ENCODE peak calls at places on chromosome 21, in seven cellular contexts. A, H, S, T, F, O and Z are unnamed samples.
A peak's percentile ranks its signal among the peaks of the same experiment; 100 is the strongest.

GRCh38 chr21:40049959-40050290 is 182.7 kb downstream of the PCP4 start:
- DNase-seq in A (no peak), H (no peak), S (no peak), T (no peak), F (no peak), O (no peak), Z (no peak)

GRCh38 chr21:31557956-31558838 is 101.3 kb upstream of the SOD1 start:
- DNase-seq in A (peak; percentile 73), H (no peak), S (no peak), T (no peak), F (no peak), O (no peak), Z (peak; percentile 24)

GRCh38 chr21:27425574-27425973 is 458.7 kb upstream of the ADAMTS5 start:
- DNase-seq in A (no peak), H (no peak), S (no peak), T (peak; percentile 68), F (no peak), O (no peak), Z (no peak)

GRCh38 chr21:46160563-46161179 is 5.3 kb upstream of the FTCD start:
- DNase-seq in A (peak; percentile 60), H (peak; percentile 35), S (no peak), T (no peak), F (no peak), O (no peak), Z (no peak)

GRCh38 chr21:37220433-37220980 is 46.6 kb downstream of the VPS26C start:
- DNase-seq in A (no peak), H (peak; percentile 64), S (no peak), T (peak; percentile 64), F (peak; percentile 70), O (no peak), Z (no peak)

GRCh38 chr21:22278366-22278765 is 1280.2 kb downstream of the NCAM2 start:
- DNase-seq in A (no peak), H (no peak), S (no peak), T (no peak), F (no peak), O (no peak), Z (no peak)

GRCh38 chr21:27787046-27787445 is 820.2 kb upstream of the ADAMTS5 start:
- DNase-seq in A (no peak), H (no peak), S (no peak), T (no peak), F (no peak), O (no peak), Z (peak; percentile 4)

GRCh38 chr21:39951183-39952101 is 84.2 kb downstream of the PCP4 start:
- DNase-seq in A (no peak), H (no peak), S (no peak), T (no peak), F (no peak), O (no peak), Z (no peak)

GRCh38 chr21:34737115-34737514 is 68.3 kb downstream of the CLIC6 start:
- DNase-seq in A (no peak), H (no peak), S (no peak), T (peak; percentile 38), F (no peak), O (no peak), Z (no peak)

GRCh38 chr21:44701023-44701400 is 4.0 kb downstream of the KRTAP10-12 start:
- DNase-seq in A (no peak), H (no peak), S (no peak), T (no peak), F (no peak), O (no peak), Z (no peak)

GRCh38 chr21:14900611-14901010 is 164.2 kb downstream of the NRIP1 start:
- DNase-seq in A (no peak), H (no peak), S (no peak), T (peak; percentile 22), F (no peak), O (no peak), Z (no peak)

GRCh38 chr21:21807598-21807903 is 809.3 kb downstream of the NCAM2 start:
- DNase-seq in A (no peak), H (no peak), S (no peak), T (no peak), F (no peak), O (no peak), Z (no peak)

GRCh38 chr21:41219498-41220207 is 51.7 kb downstream of the BACE2 start:
- DNase-seq in A (no peak), H (no peak), S (no peak), T (no peak), F (no peak), O (no peak), Z (peak; percentile 39)
- H3K27ac ChIP-seq in A (no peak overlapping the region), H (no peak overlapping the region), S (no peak overlapping the region), T (no peak overlapping the region), F (no peak overlapping the region), O (no peak overlapping the region), Z (no peak overlapping the region)

DNA sequence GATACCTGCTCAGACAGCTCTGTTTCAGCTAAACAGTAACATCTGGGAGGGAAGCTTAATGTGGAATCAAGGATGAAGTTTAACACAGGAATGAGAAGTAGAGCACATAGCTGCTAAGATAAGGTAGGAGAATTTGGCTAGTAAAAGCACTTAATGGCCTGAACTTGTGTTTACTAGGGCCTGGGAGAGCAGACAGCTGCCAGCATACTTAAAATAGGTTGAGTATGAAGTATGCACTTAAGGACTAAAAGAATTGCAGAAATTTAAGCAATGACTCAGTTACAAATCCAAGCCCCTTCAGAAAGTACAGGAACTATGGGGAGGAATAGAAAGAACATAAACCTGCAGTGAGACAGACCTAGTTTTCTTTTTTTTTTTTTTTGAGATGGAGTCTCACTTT is 53.0 kb downstream of the BACH1 start:
- DNase-seq in A (no peak), H (no peak), S (no peak), T (peak; percentile 42), F (no peak), O (no peak), Z (no peak)
- H3K27ac ChIP-seq in A (no peak overlapping the region), H (no peak overlapping the region), S (no peak overlapping the region), T (peak overlapping the region; percentile 50), F (no peak overlapping the region), O (no peak overlapping the region), Z (no peak overlapping the region)

GRCh38 chr21:36075171-36075570 is 5.3 kb downstream of the CBR1 start:
- DNase-seq in A (no peak), H (no peak), S (no peak), T (no peak), F (no peak), O (no peak), Z (peak; percentile 51)

GRCh38 chr21:36072453-36073167 is 2.8 kb downstream of the CBR1 start:
- DNase-seq in A (no peak), H (no peak), S (no peak), T (no peak), F (no peak), O (no peak), Z (no peak)

GRCh38 chr21:36070999-36071398 is 1.2 kb downstream of the CBR1 start:
- DNase-seq in A (no peak), H (peak; percentile 68), S (no peak), T (no peak), F (no peak), O (no peak), Z (no peak)

GRCh38 chr21:36075953-36076352 is 6.1 kb downstream of the CBR1 start:
- DNase-seq in A (no peak), H (no peak), S (no peak), T (no peak), F (no peak), O (no peak), Z (no peak)

DNA sequence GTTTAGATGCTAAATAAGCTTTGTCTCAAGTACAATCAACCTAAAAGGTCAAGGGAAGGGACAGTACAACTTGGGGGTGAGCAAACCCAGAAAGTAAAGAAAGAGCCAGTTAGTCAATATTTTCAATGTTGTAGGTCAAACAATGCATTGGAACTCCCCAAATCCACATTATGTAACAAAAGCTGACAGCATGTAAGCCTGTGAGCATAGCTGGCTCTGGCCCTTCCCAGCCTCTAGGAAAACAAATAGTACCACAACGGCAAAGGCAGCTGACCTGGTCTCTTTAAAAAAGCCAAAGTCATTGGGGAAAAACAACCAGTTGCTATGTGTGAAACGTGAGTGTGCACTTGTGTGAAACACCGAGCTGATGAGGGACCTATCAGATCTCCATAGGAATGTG is 3.4 kb downstream of the CBR1 start:
- DNase-seq in A (no peak), H (no peak), S (no peak), T (no peak), F (no peak), O (no peak), Z (no peak)
- H3K27ac ChIP-seq in A (no peak overlapping the region), H (peak overlapping the region; percentile 95), S (no peak overlapping the region), T (no peak overlapping the region), F (no peak overlapping the region), O (no peak overlapping the region), Z (no peak overlapping the region)

DNA sequence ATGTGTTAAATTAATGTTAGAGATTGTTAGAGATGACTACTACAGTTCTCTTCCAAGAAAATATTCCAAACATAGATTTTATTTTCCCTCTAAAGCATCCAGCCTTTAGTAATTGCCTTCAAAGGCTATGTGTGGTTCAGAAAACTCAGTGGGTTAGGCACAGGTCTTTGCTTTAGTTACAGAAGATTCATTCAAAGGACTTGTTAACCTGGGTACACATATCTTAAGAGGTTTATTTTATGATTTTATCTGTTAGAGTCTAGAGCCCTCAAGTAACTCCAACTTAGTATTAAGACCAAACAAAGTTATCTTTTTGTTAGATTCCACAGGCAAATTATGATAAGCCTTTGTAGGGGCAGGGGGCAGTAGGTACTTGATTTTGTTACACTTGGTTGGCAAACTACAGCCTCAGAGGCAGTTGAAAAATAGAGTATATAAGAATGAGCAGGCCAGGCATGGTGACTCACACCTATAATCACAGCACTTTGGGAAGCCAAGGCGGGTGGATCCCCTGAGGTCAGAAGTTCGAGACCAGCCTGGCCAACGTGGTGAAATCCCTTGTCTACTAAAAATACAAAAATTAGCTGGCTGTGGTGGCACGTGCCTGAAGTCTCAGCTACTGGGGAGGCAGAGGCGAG is 37.9 kb downstream of the CXADR start:
- DNase-seq in A (no peak), H (no peak), S (no peak), T (peak; percentile 13), F (no peak), O (no peak), Z (no peak)
- H3K27ac ChIP-seq in A (no peak overlapping the region), H (no peak overlapping the region), S (no peak overlapping the region), T (no peak overlapping the region), F (no peak overlapping the region), O (no peak overlapping the region), Z (no peak overlapping the region)

DNA sequence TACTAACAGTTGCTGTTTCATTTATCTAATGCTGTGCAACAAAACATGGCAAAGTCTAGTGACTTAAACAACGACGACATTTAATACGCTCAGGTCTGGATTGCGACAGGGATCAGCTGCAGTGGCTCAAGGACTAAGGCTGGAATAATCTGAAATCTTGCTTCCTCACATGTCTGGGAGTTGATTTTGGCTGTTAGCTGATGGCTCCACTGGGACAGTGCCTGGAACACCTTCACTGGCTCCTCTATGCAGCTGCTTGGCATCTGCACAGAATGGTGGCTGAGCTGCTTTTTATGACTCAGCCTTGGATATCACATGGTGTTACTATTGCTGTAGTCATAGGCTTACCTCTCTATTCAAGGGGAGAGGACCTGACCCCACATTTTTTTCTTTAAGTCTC is 24.0 kb upstream of the BTG3 start:
- DNase-seq in A (no peak), H (no peak), S (no peak), T (no peak), F (no peak), O (no peak), Z (no peak)
- H3K27ac ChIP-seq in A (no peak overlapping the region), H (no peak overlapping the region), S (no peak overlapping the region), T (no peak overlapping the region), F (no peak overlapping the region), O (no peak overlapping the region), Z (no peak overlapping the region)